ENCODE peak calls at places on chromosomes 11 and 22, in four cellular contexts. One of them, this sample, is unnamed.

GRCh38 chr11:16853859-16854258 is 115.4 kb downstream of the C11orf58 start:
- DNase-seq in GM13976: no peak
- DNase-seq in heart left ventricle: no peak
- DNase-seq in tibial nerve: no peak
- DNase-seq in this sample: no peak

GRCh38 chr11:134244593-134244992 is 8.6 kb downstream of the THYN1 start:
- DNase-seq in GM13976: peak
- DNase-seq in heart left ventricle: no peak
- DNase-seq in tibial nerve: no peak
- DNase-seq in this sample: peak

GRCh38 chr11:845872-846271 is 3.2 kb downstream of the TSPAN4 start:
- DNase-seq in GM13976: no peak
- DNase-seq in heart left ventricle: no peak
- DNase-seq in tibial nerve: no peak
- DNase-seq in this sample: no peak

GRCh38 chr11:61749607-61750217 is 2.7 kb upstream of the MYRF start:
- DNase-seq in GM13976: no peak
- DNase-seq in heart left ventricle: no peak
- DNase-seq in tibial nerve: no peak
- DNase-seq in this sample: peak

GRCh38 chr11:76615950-76616349 is 54.6 kb downstream of the LRRC32 start:
- DNase-seq in GM13976: no peak
- DNase-seq in heart left ventricle: peak
- DNase-seq in tibial nerve: no peak
- DNase-seq in this sample: no peak

GRCh38 chr11:95821640-95822039 is 31.3 kb downstream of the CEP57 start:
- DNase-seq in GM13976: no peak
- DNase-seq in heart left ventricle: no peak
- DNase-seq in tibial nerve: no peak
- DNase-seq in this sample: no peak

GRCh38 chr11:68528630-68529029 is 68.1 kb downstream of the PPP6R3 start:
- DNase-seq in GM13976: no peak
- DNase-seq in heart left ventricle: no peak
- DNase-seq in tibial nerve: no peak
- DNase-seq in this sample: no peak

GRCh38 chr11:124876818-124877630 is 11.8 kb downstream of the ROBO3 start:
- DNase-seq in GM13976: no peak
- DNase-seq in heart left ventricle: peak
- DNase-seq in tibial nerve: no peak
- DNase-seq in this sample: no peak

GRCh38 chr22:24952837-24953293 is 349 bp downstream of the KIAA1671 start:
- DNase-seq in GM13976: peak
- DNase-seq in heart left ventricle: peak
- DNase-seq in tibial nerve: no peak
- DNase-seq in this sample: no peak

GRCh38 chr11:119683783-119684182 is 45.2 kb downstream of the NECTIN1 start:
- DNase-seq in GM13976: no peak
- DNase-seq in heart left ventricle: no peak
- DNase-seq in tibial nerve: no peak
- DNase-seq in this sample: no peak

GRCh38 chr11:79274636-79275315 is 166.1 kb downstream of the TENM4 start:
- DNase-seq in GM13976: no peak
- DNase-seq in heart left ventricle: no peak
- DNase-seq in tibial nerve: no peak
- DNase-seq in this sample: no peak

GRCh38 chr11:72812968-72813739 is 1.1 kb upstream of the ATG16L2 start:
- DNase-seq in GM13976: peak
- DNase-seq in heart left ventricle: no peak
- DNase-seq in tibial nerve: no peak
- DNase-seq in this sample: peak

GRCh38 chr11:66055021-66055420 is 2.9 kb downstream of the SF3B2 start:
- DNase-seq in GM13976: no peak
- DNase-seq in heart left ventricle: no peak
- DNase-seq in tibial nerve: no peak
- DNase-seq in this sample: no peak

GRCh38 chr11:80596291-80596810 is 1155.5 kb upstream of the TENM4 start:
- DNase-seq in GM13976: no peak
- DNase-seq in heart left ventricle: no peak
- DNase-seq in tibial nerve: no peak
- DNase-seq in this sample: no peak

GRCh38 chr22:23773247-23774113 is 831 bp downstream of the MMP11 start:
- DNase-seq in GM13976: no peak
- DNase-seq in heart left ventricle: peak
- DNase-seq in tibial nerve: no peak
- DNase-seq in this sample: no peak

GRCh38 chr11:65291613-65292012 is 23.1 kb upstream of the CDC42EP2 start:
- DNase-seq in GM13976: no peak
- DNase-seq in heart left ventricle: no peak
- DNase-seq in tibial nerve: no peak
- DNase-seq in this sample: no peak

GRCh38 chr11:44229664-44230063 is 80.3 kb downstream of the ALX4 start:
- DNase-seq in GM13976: no peak
- DNase-seq in heart left ventricle: no peak
- DNase-seq in tibial nerve: no peak
- DNase-seq in this sample: no peak

GRCh38 chr11:105156231-105156630 is 16.7 kb upstream of the CARD18 start:
- DNase-seq in GM13976: no peak
- DNase-seq in heart left ventricle: no peak
- DNase-seq in tibial nerve: no peak
- DNase-seq in this sample: no peak

GRCh38 chr11:34653851-34654490 is 33.1 kb downstream of the EHF start:
- DNase-seq in GM13976: no peak
- DNase-seq in heart left ventricle: no peak
- DNase-seq in tibial nerve: no peak
- DNase-seq in this sample: no peak
- TF ChIP-seq CTCF in GM13976: no peak
- TF ChIP-seq CTCF in heart left ventricle: no peak
- TF ChIP-seq CTCF in tibial nerve: no peak
- TF ChIP-seq CTCF in this sample: no peak

GRCh38 chr11:128559496-128560103 is 27.8 kb downstream of the ETS1 start:
- DNase-seq in GM13976: no peak
- DNase-seq in heart left ventricle: no peak
- DNase-seq in tibial nerve: no peak
- DNase-seq in this sample: no peak

GRCh38 chr11:128553662-128554392 is 33.5 kb downstream of the ETS1 start:
- DNase-seq in GM13976: no peak
- DNase-seq in heart left ventricle: peak
- DNase-seq in tibial nerve: no peak
- DNase-seq in this sample: no peak

GRCh38 chr11:128551641-128552335 is 35.6 kb downstream of the ETS1 start:
- DNase-seq in GM13976: peak
- DNase-seq in heart left ventricle: no peak
- DNase-seq in tibial nerve: no peak
- DNase-seq in this sample: no peak

GRCh38 chr11:128552783-128553661 is 34.3 kb downstream of the ETS1 start:
- DNase-seq in GM13976: peak
- DNase-seq in heart left ventricle: no peak
- DNase-seq in tibial nerve: peak
- DNase-seq in this sample: no peak

DNA sequence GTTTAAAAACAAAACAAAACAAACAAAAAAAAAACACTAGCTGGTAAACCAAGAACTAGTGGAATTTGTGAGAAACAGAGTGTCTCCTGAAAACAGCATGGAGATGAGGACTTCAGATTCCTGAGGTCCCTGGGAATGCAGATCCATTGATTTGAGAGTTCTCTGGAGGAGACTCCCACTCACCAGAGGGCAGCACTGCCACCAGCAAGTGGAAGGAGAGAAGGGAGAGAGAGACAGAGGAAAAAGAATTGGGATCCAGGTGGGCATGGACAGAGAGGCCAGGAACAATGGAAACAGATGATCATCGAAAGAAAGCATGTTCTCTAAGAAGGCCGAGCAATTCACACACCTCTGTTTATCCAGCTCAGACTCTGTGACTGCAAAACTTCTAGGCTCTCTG is 31.8 kb downstream of the ETS1 start:
- DNase-seq in GM13976: no peak
- DNase-seq in heart left ventricle: no peak
- DNase-seq in tibial nerve: no peak
- DNase-seq in this sample: no peak
- TF ChIP-seq CTCF in GM13976: no peak
- TF ChIP-seq CTCF in heart left ventricle: peak
- TF ChIP-seq CTCF in tibial nerve: no peak
- TF ChIP-seq CTCF in this sample: no peak

GRCh38 chr22:40651057-40651456 is 14.5 kb upstream of the MRTFA start:
- DNase-seq in GM13976: no peak
- DNase-seq in heart left ventricle: no peak
- DNase-seq in tibial nerve: no peak
- DNase-seq in this sample: no peak

GRCh38 chr22:40653361-40653760 is 16.8 kb upstream of the MRTFA start:
- DNase-seq in GM13976: no peak
- DNase-seq in heart left ventricle: no peak
- DNase-seq in tibial nerve: no peak
- DNase-seq in this sample: no peak

GRCh38 chr22:40651563-40652501 is 15.3 kb upstream of the MRTFA start:
- DNase-seq in GM13976: peak
- DNase-seq in heart left ventricle: peak
- DNase-seq in tibial nerve: peak
- DNase-seq in this sample: peak

GRCh38 chr22:40654522-40655167 is 18.1 kb upstream of the MRTFA start:
- DNase-seq in GM13976: no peak
- DNase-seq in heart left ventricle: peak
- DNase-seq in tibial nerve: peak
- DNase-seq in this sample: no peak
- TF ChIP-seq CTCF in GM13976: no peak
- TF ChIP-seq CTCF in heart left ventricle: peak
- TF ChIP-seq CTCF in tibial nerve: peak
- TF ChIP-seq CTCF in this sample: no peak

DNA sequence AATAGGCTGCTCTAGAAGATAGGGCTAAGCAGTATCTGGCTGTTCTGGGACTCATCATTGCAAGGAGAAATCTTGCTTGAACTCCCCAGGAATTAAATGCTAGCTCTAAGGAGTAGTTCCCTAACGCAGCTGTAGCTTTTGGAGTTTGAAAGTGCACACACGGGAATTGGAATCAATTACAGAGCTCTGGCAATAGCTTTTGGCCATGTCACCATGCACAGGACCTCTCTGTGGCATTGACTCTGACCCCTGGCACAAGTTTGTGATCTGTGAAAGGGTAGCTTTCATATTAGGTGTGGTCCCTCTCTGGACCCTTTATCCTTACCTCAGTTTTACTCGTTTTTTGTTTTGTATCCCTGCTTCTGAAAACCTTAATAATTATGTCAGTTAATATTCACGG is 121.6 kb downstream of the FAT3 start:
- DNase-seq in GM13976: no peak
- DNase-seq in heart left ventricle: no peak
- DNase-seq in tibial nerve: no peak
- DNase-seq in this sample: no peak
- TF ChIP-seq CTCF in GM13976: no peak
- TF ChIP-seq CTCF in heart left ventricle: no peak
- TF ChIP-seq CTCF in tibial nerve: no peak
- TF ChIP-seq CTCF in this sample: no peak

GRCh38 chr11:63532799-63533475 is 3.7 kb upstream of the PLAAT4 start:
- DNase-seq in GM13976: no peak
- DNase-seq in heart left ventricle: no peak
- DNase-seq in tibial nerve: no peak
- DNase-seq in this sample: no peak

GRCh38 chr11:63534895-63535461 is 1.6 kb upstream of the PLAAT4 start:
- DNase-seq in GM13976: peak
- DNase-seq in heart left ventricle: no peak
- DNase-seq in tibial nerve: no peak
- DNase-seq in this sample: no peak

GRCh38 chr11:63530021-63530420 is 6.6 kb upstream of the PLAAT4 start:
- DNase-seq in GM13976: no peak
- DNase-seq in heart left ventricle: no peak
- DNase-seq in tibial nerve: no peak
- DNase-seq in this sample: no peak

GRCh38 chr11:63534076-63534475 is 2.5 kb upstream of the PLAAT4 start:
- DNase-seq in GM13976: no peak
- DNase-seq in heart left ventricle: no peak
- DNase-seq in tibial nerve: no peak
- DNase-seq in this sample: no peak

GRCh38 chr11:63532150-63532549 is 4.5 kb upstream of the PLAAT4 start:
- DNase-seq in GM13976: no peak
- DNase-seq in heart left ventricle: no peak
- DNase-seq in tibial nerve: no peak
- DNase-seq in this sample: no peak
- TF ChIP-seq CTCF in GM13976: no peak
- TF ChIP-seq CTCF in heart left ventricle: no peak
- TF ChIP-seq CTCF in tibial nerve: no peak
- TF ChIP-seq CTCF in this sample: no peak

GRCh38 chr11:123303924-123304323 is 108.9 kb upstream of the CLMP start:
- DNase-seq in GM13976: no peak
- DNase-seq in heart left ventricle: no peak
- DNase-seq in tibial nerve: no peak
- DNase-seq in this sample: no peak
- TF ChIP-seq CTCF in GM13976: no peak
- TF ChIP-seq CTCF in heart left ventricle: no peak
- TF ChIP-seq CTCF in tibial nerve: no peak
- TF ChIP-seq CTCF in this sample: no peak